ENCODE peak calls at places on chromosome 7, in four cellular contexts. One of them, this sample, is unnamed.

GRCh38 chr7:158847451-158847866 is 8.9 kb upstream of the DYNC2I1 start:
- DNase-seq in cardiac fibroblast: peak
- DNase-seq in endothelial cell: no peak
- DNase-seq in Peyer's patch: no peak
- DNase-seq in this sample: no peak

GRCh38 chr7:38476764-38477163 is 154.4 kb downstream of the AMPH start:
- DNase-seq in cardiac fibroblast: no peak
- DNase-seq in endothelial cell: no peak
- DNase-seq in Peyer's patch: no peak
- DNase-seq in this sample: no peak

GRCh38 chr7:157992511-157993160 is 595.0 kb downstream of the PTPRN2 start:
- DNase-seq in cardiac fibroblast: no peak
- DNase-seq in endothelial cell: no peak
- DNase-seq in Peyer's patch: no peak
- DNase-seq in this sample: no peak

GRCh38 chr7:37112210-37112609 is 336.5 kb downstream of the ELMO1 start:
- DNase-seq in cardiac fibroblast: no peak
- DNase-seq in endothelial cell: no peak
- DNase-seq in Peyer's patch: no peak
- DNase-seq in this sample: no peak

GRCh38 chr7:18337425-18337824 is 158.1 kb upstream of the HDAC9 start:
- DNase-seq in cardiac fibroblast: no peak
- DNase-seq in endothelial cell: no peak
- DNase-seq in Peyer's patch: no peak
- DNase-seq in this sample: no peak

GRCh38 chr7:50119815-50120637 is 27.0 kb upstream of the ZPBP start:
- DNase-seq in cardiac fibroblast: no peak
- DNase-seq in endothelial cell: peak
- DNase-seq in Peyer's patch: no peak
- DNase-seq in this sample: no peak

GRCh38 chr7:16421333-16422099 is at the start of gene CRPPA:
- DNase-seq in cardiac fibroblast: peak
- DNase-seq in endothelial cell: peak
- DNase-seq in Peyer's patch: no peak
- DNase-seq in this sample: no peak

GRCh38 chr7:37947138-37947839 is 26.8 kb downstream of the EPDR1 start:
- DNase-seq in cardiac fibroblast: no peak
- DNase-seq in endothelial cell: no peak
- DNase-seq in Peyer's patch: no peak
- DNase-seq in this sample: no peak

GRCh38 chr7:157841757-157842390 is 505.1 kb downstream of the DNAJB6 start:
- DNase-seq in cardiac fibroblast: no peak
- DNase-seq in endothelial cell: no peak
- DNase-seq in Peyer's patch: no peak
- DNase-seq in this sample: no peak

GRCh38 chr7:73597978-73598782 is 19.8 kb upstream of the TBL2 start:
- DNase-seq in cardiac fibroblast: no peak
- DNase-seq in endothelial cell: no peak
- DNase-seq in Peyer's patch: no peak
- DNase-seq in this sample: no peak

GRCh38 chr7:101913876-101914275 is 96.5 kb downstream of the CUX1 start:
- DNase-seq in cardiac fibroblast: peak
- DNase-seq in endothelial cell: no peak
- DNase-seq in Peyer's patch: no peak
- DNase-seq in this sample: no peak

GRCh38 chr7:18541189-18541870 is 45.8 kb downstream of the HDAC9 start:
- DNase-seq in cardiac fibroblast: peak
- DNase-seq in endothelial cell: no peak
- DNase-seq in Peyer's patch: no peak
- DNase-seq in this sample: peak

GRCh38 chr7:31051598-31052503 is at the start of gene ADCYAP1R1:
- DNase-seq in cardiac fibroblast: no peak
- DNase-seq in endothelial cell: peak
- DNase-seq in Peyer's patch: no peak
- DNase-seq in this sample: no peak

GRCh38 chr7:140509789-140510188 is 30.5 kb upstream of the MKRN1 start:
- DNase-seq in cardiac fibroblast: no peak
- DNase-seq in endothelial cell: no peak
- DNase-seq in Peyer's patch: peak
- DNase-seq in this sample: no peak

GRCh38 chr7:32075612-32076011 is 5.4 kb upstream of the PDE1C start:
- DNase-seq in cardiac fibroblast: no peak
- DNase-seq in endothelial cell: no peak
- DNase-seq in Peyer's patch: no peak
- DNase-seq in this sample: no peak

GRCh38 chr7:55179897-55180682 is 161.3 kb downstream of the EGFR start:
- DNase-seq in cardiac fibroblast: no peak
- DNase-seq in endothelial cell: no peak
- DNase-seq in Peyer's patch: no peak
- DNase-seq in this sample: no peak

GRCh38 chr7:139774376-139774775 is 3.4 kb downstream of the HIPK2 start:
- DNase-seq in cardiac fibroblast: peak
- DNase-seq in endothelial cell: no peak
- DNase-seq in Peyer's patch: no peak
- DNase-seq in this sample: peak

GRCh38 chr7:130419652-130420051 is 21.2 kb downstream of the CEP41 start:
- DNase-seq in cardiac fibroblast: no peak
- DNase-seq in endothelial cell: no peak
- DNase-seq in Peyer's patch: no peak
- DNase-seq in this sample: no peak

GRCh38 chr7:140625908-140626868 is 14.4 kb downstream of the DENND2A start:
- DNase-seq in cardiac fibroblast: peak
- DNase-seq in endothelial cell: peak
- DNase-seq in Peyer's patch: peak
- DNase-seq in this sample: peak

GRCh38 chr7:33050425-33051318 is 11.9 kb downstream of the NT5C3A start:
- DNase-seq in cardiac fibroblast: peak
- DNase-seq in endothelial cell: peak
- DNase-seq in Peyer's patch: no peak
- DNase-seq in this sample: no peak

GRCh38 chr7:30274641-30275040 is 9.8 kb upstream of the ZNRF2 start:
- DNase-seq in cardiac fibroblast: no peak
- DNase-seq in endothelial cell: no peak
- DNase-seq in Peyer's patch: no peak
- DNase-seq in this sample: no peak

GRCh38 chr7:75743455-75743859 is 4.7 kb upstream of the HIP1 start:
- DNase-seq in cardiac fibroblast: peak
- DNase-seq in endothelial cell: no peak
- DNase-seq in Peyer's patch: no peak
- DNase-seq in this sample: no peak

GRCh38 chr7:87003872-87004798 is 55.3 kb downstream of the ELAPOR2 start:
- DNase-seq in cardiac fibroblast: peak
- DNase-seq in endothelial cell: no peak
- DNase-seq in Peyer's patch: no peak
- DNase-seq in this sample: no peak

GRCh38 chr7:94333810-94334209 is 60.9 kb upstream of the COL1A2 start:
- DNase-seq in cardiac fibroblast: no peak
- DNase-seq in endothelial cell: no peak
- DNase-seq in Peyer's patch: no peak
- DNase-seq in this sample: no peak

GRCh38 chr7:151381333-151382078 is 28.3 kb downstream of the WDR86 start:
- DNase-seq in cardiac fibroblast: no peak
- DNase-seq in endothelial cell: no peak
- DNase-seq in Peyer's patch: peak
- DNase-seq in this sample: no peak

GRCh38 chr7:134370135-134370534 is 53.4 kb upstream of the SLC35B4 start:
- DNase-seq in cardiac fibroblast: no peak
- DNase-seq in endothelial cell: no peak
- DNase-seq in Peyer's patch: no peak
- DNase-seq in this sample: no peak

GRCh38 chr7:151389768-151390593 is 19.9 kb downstream of the WDR86 start:
- DNase-seq in cardiac fibroblast: no peak
- DNase-seq in endothelial cell: no peak
- DNase-seq in Peyer's patch: no peak
- DNase-seq in this sample: no peak

GRCh38 chr7:155705656-155706360 is 61.3 kb downstream of the RBM33 start:
- DNase-seq in cardiac fibroblast: no peak
- DNase-seq in endothelial cell: no peak
- DNase-seq in Peyer's patch: no peak
- DNase-seq in this sample: no peak

GRCh38 chr7:42097756-42098155 is 139.3 kb downstream of the GLI3 start:
- DNase-seq in cardiac fibroblast: peak
- DNase-seq in endothelial cell: no peak
- DNase-seq in Peyer's patch: no peak
- DNase-seq in this sample: peak

GRCh38 chr7:24573554-24574338 is 494 bp downstream of the PALS2 start:
- DNase-seq in cardiac fibroblast: peak
- DNase-seq in endothelial cell: peak
- DNase-seq in Peyer's patch: peak
- DNase-seq in this sample: no peak

GRCh38 chr7:41147651-41148360 is 555.1 kb downstream of the INHBA start:
- DNase-seq in cardiac fibroblast: peak
- DNase-seq in endothelial cell: no peak
- DNase-seq in Peyer's patch: no peak
- DNase-seq in this sample: no peak

GRCh38 chr7:130880668-130881067 is 146.7 kb upstream of the KLF14 start:
- DNase-seq in cardiac fibroblast: peak
- DNase-seq in endothelial cell: no peak
- DNase-seq in Peyer's patch: no peak
- DNase-seq in this sample: no peak

GRCh38 chr7:6430271-6430940 is 17.3 kb downstream of the DAGLB start:
- DNase-seq in cardiac fibroblast: peak
- DNase-seq in endothelial cell: no peak
- DNase-seq in Peyer's patch: no peak
- DNase-seq in this sample: no peak

GRCh38 chr7:128190051-128190640 is 50.9 kb upstream of the LEP start:
- DNase-seq in cardiac fibroblast: no peak
- DNase-seq in endothelial cell: no peak
- DNase-seq in Peyer's patch: peak
- DNase-seq in this sample: no peak

GRCh38 chr7:158710651-158711102 is 6.1 kb upstream of the NCAPG2 start:
- DNase-seq in cardiac fibroblast: peak
- DNase-seq in endothelial cell: no peak
- DNase-seq in Peyer's patch: no peak
- DNase-seq in this sample: no peak

GRCh38 chr7:24381919-24382505 is 98.0 kb downstream of the NPY start:
- DNase-seq in cardiac fibroblast: peak
- DNase-seq in endothelial cell: no peak
- DNase-seq in Peyer's patch: no peak
- DNase-seq in this sample: no peak

GRCh38 chr7:119963654-119964053 is 309.3 kb upstream of the KCND2 start:
- DNase-seq in cardiac fibroblast: peak
- DNase-seq in endothelial cell: no peak
- DNase-seq in Peyer's patch: no peak
- DNase-seq in this sample: no peak

GRCh38 chr7:99314504-99314903 is 11.2 kb upstream of the ARPC1A start:
- DNase-seq in cardiac fibroblast: no peak
- DNase-seq in endothelial cell: no peak
- DNase-seq in Peyer's patch: peak
- DNase-seq in this sample: no peak

GRCh38 chr7:97149843-97150242 is 32.3 kb downstream of the SDHAF3 start:
- DNase-seq in cardiac fibroblast: no peak
- DNase-seq in endothelial cell: no peak
- DNase-seq in Peyer's patch: no peak
- DNase-seq in this sample: no peak

GRCh38 chr7:130854481-130854880 is 120.5 kb upstream of the KLF14 start:
- DNase-seq in cardiac fibroblast: no peak
- DNase-seq in endothelial cell: no peak
- DNase-seq in Peyer's patch: no peak
- DNase-seq in this sample: no peak

DNA sequence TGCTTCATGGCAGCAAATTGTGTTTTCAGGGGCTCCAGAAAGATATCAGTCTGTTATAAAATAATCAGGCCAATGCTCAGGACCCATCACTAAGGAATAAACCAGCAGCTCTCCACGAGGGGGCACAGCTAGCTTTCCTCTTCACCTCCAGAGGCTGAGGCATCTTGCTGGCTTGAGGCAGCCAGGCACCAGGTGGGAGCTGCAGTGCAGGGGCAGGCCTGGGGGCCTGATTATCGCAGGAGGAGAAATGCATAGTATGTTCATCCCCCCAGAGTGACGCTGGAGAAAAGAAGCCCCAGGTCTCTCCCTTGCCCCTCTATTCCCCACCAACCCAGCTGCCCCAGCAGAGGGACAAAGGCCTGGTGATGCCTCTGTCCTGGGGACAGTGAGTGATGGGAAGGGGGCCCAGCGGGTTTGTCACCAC is 128.3 kb upstream of the FAM20C start:
- DNase-seq in cardiac fibroblast: peak
- DNase-seq in endothelial cell: peak
- DNase-seq in Peyer's patch: peak
- DNase-seq in this sample: peak
- TF ChIP-seq CTCF in cardiac fibroblast: peak
- TF ChIP-seq CTCF in endothelial cell: no peak
- TF ChIP-seq CTCF in Peyer's patch: peak
- TF ChIP-seq CTCF in this sample: peak

DNA sequence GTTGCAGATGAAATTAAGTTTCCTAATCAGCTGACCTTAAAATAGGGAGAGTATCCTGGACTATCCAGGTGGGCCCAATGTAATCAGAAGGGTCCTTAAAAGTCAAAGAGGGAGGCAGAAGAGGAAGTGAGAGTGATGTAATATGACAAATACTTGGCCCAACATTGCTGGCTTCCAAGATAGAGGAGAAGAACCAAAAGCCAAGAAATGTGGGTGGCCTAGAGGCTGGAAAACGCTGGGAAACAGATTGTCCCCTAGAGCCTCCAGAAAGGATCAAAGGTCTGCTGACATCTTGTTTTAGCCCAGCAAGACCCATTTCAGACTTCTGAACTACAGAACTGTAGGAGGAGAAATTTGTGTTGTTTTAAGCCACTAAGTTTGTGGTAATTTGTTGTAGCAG is 79.7 kb upstream of the NOBOX start:
- DNase-seq in cardiac fibroblast: peak
- DNase-seq in endothelial cell: no peak
- DNase-seq in Peyer's patch: no peak
- DNase-seq in this sample: no peak
- TF ChIP-seq CTCF in cardiac fibroblast: no peak
- TF ChIP-seq CTCF in endothelial cell: no peak
- TF ChIP-seq CTCF in Peyer's patch: no peak
- TF ChIP-seq CTCF in this sample: no peak

GRCh38 chr7:105439174-105439893 is 50.6 kb upstream of the SRPK2 start:
- DNase-seq in cardiac fibroblast: peak
- DNase-seq in endothelial cell: no peak
- DNase-seq in Peyer's patch: no peak
- DNase-seq in this sample: peak
- TF ChIP-seq CTCF in cardiac fibroblast: no peak
- TF ChIP-seq CTCF in endothelial cell: no peak
- TF ChIP-seq CTCF in Peyer's patch: peak
- TF ChIP-seq CTCF in this sample: no peak

GRCh38 chr7:104772405-104772821 is 241.6 kb upstream of the KMT2E start:
- DNase-seq in cardiac fibroblast: no peak
- DNase-seq in endothelial cell: no peak
- DNase-seq in Peyer's patch: no peak
- DNase-seq in this sample: no peak
- TF ChIP-seq CTCF in cardiac fibroblast: no peak
- TF ChIP-seq CTCF in endothelial cell: no peak
- TF ChIP-seq CTCF in Peyer's patch: no peak
- TF ChIP-seq CTCF in this sample: no peak

This sample was measured in AG09319.